ENCODE peak calls at places on chromosomes 11 and 22, in seven cellular contexts. Z, J, O, A, V, U and F are unnamed samples.

GRCh38 chr11:76270387-76270786 is 64.1 kb upstream of the WNT11 start:
- DNase-seq in J (no peak), U (peak), O (no peak), Z (no peak), V (no peak), A (peak), F (no peak)

GRCh38 chr11:3644817-3645235 is at the start of gene ART1:
- DNase-seq in Z (no peak), O (no peak), V (no peak), U (peak), J (no peak), A (peak), F (no peak)

GRCh38 chr11:86575208-86575855 is 97.1 kb downstream of the ME3 start:
- DNase-seq in O (no peak), A (peak), U (peak), J (no peak), Z (peak), V (no peak), F (no peak)

GRCh38 chr11:13486926-13487660 is 8.7 kb downstream of the PTH start:
- DNase-seq in J (peak), O (peak), U (no peak), V (peak), Z (no peak), A (peak), F (no peak)

GRCh38 chr11:65366340-65366773 is 11.8 kb downstream of the TIGD3 start:
- DNase-seq in Z (peak), O (no peak), J (no peak), U (peak), A (peak), V (peak), F (no peak)

GRCh38 chr11:128689946-128690745 is 3.7 kb upstream of the FLI1 start:
- DNase-seq in J (peak), O (no peak), A (no peak), Z (no peak), U (no peak), V (no peak), F (no peak)

GRCh38 chr11:475941-476340 is 25.9 kb downstream of the PTDSS2 start:
- DNase-seq in A (no peak), U (no peak), Z (no peak), V (no peak), J (no peak), O (no peak), F (no peak)

GRCh38 chr11:118136826-118137225 is 15.8 kb downstream of the SCN4B start:
- DNase-seq in A (no peak), V (no peak), Z (no peak), O (no peak), J (peak), U (no peak), F (no peak)

GRCh38 chr22:41240377-41241132 is at the start of gene CHADL:
- DNase-seq in J (no peak), Z (no peak), V (no peak), O (no peak), A (no peak), U (no peak), F (no peak)

GRCh38 chr22:26016916-26017315 is 152.3 kb upstream of the SEZ6L start:
- DNase-seq in Z (no peak), J (no peak), V (no peak), U (no peak), A (no peak), O (no peak), F (no peak)

GRCh38 chr11:119222308-119222707 is 16.2 kb downstream of the CBL start:
- DNase-seq in O (no peak), Z (peak), J (no peak), A (peak), V (peak), U (no peak), F (peak)

GRCh38 chr22:46612904-46613605 is 7.1 kb upstream of the GRAMD4 start:
- DNase-seq in J (no peak), Z (no peak), A (no peak), U (no peak), V (no peak), O (peak), F (no peak)

GRCh38 chr22:40743740-40744139 is 64.5 kb downstream of the MCHR1 start:
- DNase-seq in A (no peak), U (no peak), O (no peak), Z (no peak), V (no peak), J (no peak), F (no peak)

GRCh38 chr11:13461291-13461690 is 1.7 kb downstream of the BTBD10 start:
- DNase-seq in U (no peak), J (no peak), O (no peak), A (no peak), Z (no peak), V (no peak), F (no peak)

GRCh38 chr11:38274031-38274430 is 1676.0 kb upstream of the RAG2 start:
- DNase-seq in A (no peak), V (no peak), O (no peak), U (peak), J (no peak), Z (no peak), F (no peak)

GRCh38 chr11:8719260-8720190 is 36.9 kb downstream of the RPL27A start:
- DNase-seq in V (no peak), U (peak), Z (peak), O (no peak), J (peak), A (peak), F (peak)

GRCh38 chr11:117143390-117143789 is 697 bp upstream of the PAFAH1B2 start:
- DNase-seq in V (peak), Z (peak), J (no peak), U (peak), O (peak), A (peak), F (peak)

GRCh38 chr22:30381250-30381649 is 6.0 kb downstream of the RNF215 start:
- DNase-seq in O (no peak), A (no peak), U (no peak), J (no peak), V (no peak), Z (no peak), F (no peak)

GRCh38 chr11:56764976-56765375 is 16.5 kb upstream of the OR9G4 start:
- DNase-seq in V (no peak), Z (no peak), J (no peak), U (no peak), O (no peak), A (no peak), F (no peak)

GRCh38 chr11:46725338-46726205 is 6.6 kb downstream of the F2 start:
- DNase-seq in O (no peak), J (no peak), Z (no peak), A (no peak), U (no peak), V (no peak), F (no peak)

GRCh38 chr11:106047636-106048035 is 25.6 kb upstream of the MSANTD4 start:
- DNase-seq in O (no peak), V (no peak), U (no peak), Z (no peak), J (no peak), A (no peak), F (no peak)

GRCh38 chr11:121318848-121319834 is 26.6 kb downstream of the SC5D start:
- DNase-seq in J (no peak), V (peak), A (peak), Z (peak), O (no peak), U (peak), F (no peak)

GRCh38 chr11:35809561-35809960 is 134.3 kb upstream of the LDLRAD3 start:
- DNase-seq in Z (no peak), U (no peak), J (no peak), A (no peak), V (no peak), O (no peak), F (no peak)

GRCh38 chr11:119077839-119078238 is 6.8 kb upstream of the HMBS start:
- DNase-seq in U (no peak), A (no peak), V (no peak), Z (no peak), O (no peak), J (peak), F (no peak)

GRCh38 chr22:29166180-29166579 is 39.5 kb upstream of the EMID1 start:
- DNase-seq in U (no peak), V (no peak), J (peak), Z (no peak), O (no peak), A (no peak), F (no peak)

GRCh38 chr11:58622344-58622743 is at the start of gene CNTF:
- DNase-seq in O (no peak), A (peak), J (no peak), U (no peak), Z (peak), V (no peak), F (no peak)

GRCh38 chr11:119794141-119794665 is 65.2 kb upstream of the NECTIN1 start:
- DNase-seq in A (no peak), O (no peak), Z (no peak), U (no peak), J (peak), V (no peak), F (no peak)

GRCh38 chr11:46210133-46210636 is 67.3 kb upstream of the CREB3L1 start:
- DNase-seq in J (no peak), Z (peak), U (peak), O (no peak), A (peak), V (no peak), F (no peak)

GRCh38 chr22:18987765-18988164 is 51.7 kb upstream of the PRODH start:
- DNase-seq in U (no peak), V (no peak), A (peak), Z (no peak), O (no peak), J (no peak), F (no peak)